ENCODE peak calls at places on chromosome 19, in six cellular contexts. S, K, P, O, J and E are unnamed samples.

GRCh38 chr19:13995017-13995728 is 10.9 kb downstream of the RFX1 start:
- DNase-seq in S (no peak), K (no peak), P (no peak), O (no peak), J (no peak), E (no peak)

GRCh38 chr19:46812898-46813569 is 24.6 kb upstream of the SLC1A5 start:
- DNase-seq in S (no peak), K (peak), P (peak), O (no peak), J (peak), E (no peak)

GRCh38 chr19:18915639-18916038 is 3.5 kb downstream of the COPE start:
- DNase-seq in S (no peak), K (no peak), P (peak), O (no peak), J (no peak), E (no peak)

GRCh38 chr19:43778651-43779050 is 2.1 kb downstream of the KCNN4 start:
- DNase-seq in S (no peak), K (no peak), P (no peak), O (no peak), J (no peak), E (no peak)

GRCh38 chr19:10230155-10230903 is 802 bp downstream of the S1PR2 start:
- DNase-seq in S (no peak), K (peak), P (no peak), O (peak), J (peak), E (no peak)

GRCh38 chr19:595326-596262 is 5.9 kb downstream of the HCN2 start:
- DNase-seq in S (no peak), K (no peak), P (no peak), O (no peak), J (no peak), E (no peak)

GRCh38 chr19:51070334-51070886 is 5.5 kb upstream of the KLK13 start:
- DNase-seq in S (no peak), K (no peak), P (no peak), O (peak), J (no peak), E (no peak)

GRCh38 chr19:15200575-15201364 is at the start of gene NOTCH3:
- DNase-seq in S (no peak), K (peak), P (no peak), O (no peak), J (no peak), E (no peak)

GRCh38 chr19:14434157-14434501 is 1.0 kb downstream of the PKN1 start:
- DNase-seq in S (no peak), K (no peak), P (no peak), O (no peak), J (no peak), E (no peak)

GRCh38 chr19:34639491-34640085 is 37.4 kb downstream of the SCGB2B2 start:
- DNase-seq in S (peak), K (peak), P (peak), O (no peak), J (no peak), E (peak)

GRCh38 chr19:16091546-16092475 is 15.5 kb downstream of the TPM4 start:
- DNase-seq in S (no peak), K (no peak), P (no peak), O (no peak), J (no peak), E (no peak)

GRCh38 chr19:36627057-36627456 is 21.9 kb downstream of the ZNF382 start:
- DNase-seq in S (no peak), K (no peak), P (no peak), O (no peak), J (no peak), E (no peak)

GRCh38 chr19:9881720-9882119 is 46.6 kb downstream of the PIN1 start:
- DNase-seq in S (no peak), K (no peak), P (no peak), O (no peak), J (no peak), E (no peak)

GRCh38 chr19:58538257-58539168 is 5.4 kb upstream of the TRIM28 start:
- DNase-seq in S (no peak), K (no peak), P (no peak), O (peak), J (peak), E (no peak)

GRCh38 chr19:18772620-18773587 is 18.2 kb downstream of the COMP start:
- DNase-seq in S (no peak), K (no peak), P (no peak), O (no peak), J (no peak), E (peak)

GRCh38 chr19:3857449-3858003 is 11.3 kb downstream of the ZFR2 start:
- DNase-seq in S (no peak), K (no peak), P (no peak), O (no peak), J (no peak), E (peak)

GRCh38 chr19:34676697-34677385 is at the start of gene SCGB2B2:
- DNase-seq in S (no peak), K (no peak), P (no peak), O (no peak), J (peak), E (peak)

GRCh38 chr19:35271546-35271945 is 2.8 kb downstream of the USF2 start:
- DNase-seq in S (no peak), K (no peak), P (no peak), O (no peak), J (no peak), E (no peak)

GRCh38 chr19:35935911-35936737 is at the start of gene LRFN3:
- DNase-seq in S (no peak), K (peak), P (peak), O (peak), J (peak), E (peak)

GRCh38 chr19:6209680-6210079 is 70.1 kb downstream of the MLLT1 start:
- DNase-seq in S (no peak), K (no peak), P (no peak), O (no peak), J (no peak), E (no peak)

GRCh38 chr19:6211632-6212402 is 68.0 kb downstream of the MLLT1 start:
- DNase-seq in S (no peak), K (no peak), P (no peak), O (peak), J (peak), E (no peak)

GRCh38 chr19:6209233-6209632 is 70.5 kb downstream of the MLLT1 start:
- DNase-seq in S (no peak), K (no peak), P (no peak), O (peak), J (no peak), E (no peak)

GRCh38 chr19:6210721-6211600 is 68.8 kb downstream of the MLLT1 start:
- DNase-seq in S (no peak), K (no peak), P (no peak), O (peak), J (peak), E (no peak)

DNA sequence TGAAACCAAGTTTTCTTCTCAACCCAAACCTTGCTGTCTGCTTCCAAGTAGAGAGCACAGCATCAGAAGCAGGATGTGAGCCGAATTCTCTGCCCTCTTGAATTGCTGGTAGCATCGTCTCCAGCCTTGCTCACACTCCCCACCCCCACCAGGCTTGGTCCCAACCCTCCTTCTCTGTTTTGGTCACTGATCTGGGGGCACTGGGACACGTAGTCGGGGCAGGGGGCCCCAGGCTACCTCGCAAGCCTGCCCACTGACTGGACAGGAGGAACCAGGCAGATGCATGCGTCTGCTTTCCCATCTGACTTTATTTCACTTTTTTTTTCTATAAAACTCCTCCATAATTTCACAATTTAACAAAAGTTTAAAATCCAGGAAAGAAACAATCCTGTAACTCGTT is 69.7 kb downstream of the MLLT1 start:
- DNase-seq in S (no peak), K (no peak), P (no peak), O (peak), J (peak), E (no peak)
- TF ChIP-seq CTCF in S (no peak), K (no peak), P (no peak), O (no peak), J (no peak), E (no peak)

DNA sequence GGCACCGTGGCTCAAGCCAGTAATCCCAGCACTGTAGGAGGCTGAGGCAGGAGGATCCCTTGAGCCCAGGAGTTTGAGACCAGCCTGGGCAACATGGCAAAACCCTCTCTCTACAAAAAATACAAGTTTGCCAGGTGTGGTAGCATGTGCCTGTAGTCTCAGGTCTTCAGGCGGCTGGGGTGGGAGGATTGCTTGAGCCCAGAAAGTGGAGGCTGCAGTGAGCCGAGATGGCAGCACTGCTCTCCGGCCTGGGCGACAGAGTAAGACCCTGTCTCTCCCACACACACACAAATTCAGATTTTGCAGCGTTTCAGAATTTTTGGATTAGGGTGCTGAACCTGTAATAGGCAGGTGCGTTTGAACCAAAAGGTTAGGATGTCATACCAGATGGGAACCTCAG is 2.2 kb downstream of the RPS11 start:
- DNase-seq in S (no peak), K (no peak), P (no peak), O (no peak), J (no peak), E (no peak)
- H3K4me3 ChIP-seq in S (no peak), K (peak), P (no peak), O (no peak), J (peak), E (no peak)

DNA sequence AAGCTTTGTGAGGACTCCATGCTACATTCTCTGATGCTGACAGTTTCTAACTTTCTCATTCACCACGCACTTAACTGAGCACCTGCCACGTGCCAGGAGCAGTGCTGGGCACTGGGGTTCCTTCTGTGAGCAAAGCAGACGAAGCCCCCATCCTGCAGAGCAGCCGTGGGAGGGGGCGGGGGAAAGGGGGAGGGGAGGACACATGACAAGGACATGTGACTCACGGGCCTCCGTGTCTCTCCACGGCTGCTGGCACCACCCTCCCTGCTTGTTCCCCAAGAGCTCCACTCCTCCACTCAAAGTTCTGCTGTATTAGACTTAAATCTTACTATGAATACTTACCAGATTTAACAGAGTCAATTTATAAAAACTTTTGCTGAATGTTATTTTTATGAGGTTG is 55.5 kb downstream of the SLC7A9 start:
- DNase-seq in S (no peak), K (no peak), P (no peak), O (no peak), J (no peak), E (no peak)
- TF ChIP-seq CTCF in S (no peak), K (no peak), P (no peak), O (no peak), J (no peak), E (no peak)

GRCh38 chr19:42422092-42422575 is 5.1 kb downstream of the LIPE start:
- DNase-seq in S (no peak), K (no peak), P (no peak), O (no peak), J (no peak), E (no peak)
- H3K4me3 ChIP-seq in S (peak), K (no peak), P (no peak), O (no peak), J (peak), E (no peak)

DNA sequence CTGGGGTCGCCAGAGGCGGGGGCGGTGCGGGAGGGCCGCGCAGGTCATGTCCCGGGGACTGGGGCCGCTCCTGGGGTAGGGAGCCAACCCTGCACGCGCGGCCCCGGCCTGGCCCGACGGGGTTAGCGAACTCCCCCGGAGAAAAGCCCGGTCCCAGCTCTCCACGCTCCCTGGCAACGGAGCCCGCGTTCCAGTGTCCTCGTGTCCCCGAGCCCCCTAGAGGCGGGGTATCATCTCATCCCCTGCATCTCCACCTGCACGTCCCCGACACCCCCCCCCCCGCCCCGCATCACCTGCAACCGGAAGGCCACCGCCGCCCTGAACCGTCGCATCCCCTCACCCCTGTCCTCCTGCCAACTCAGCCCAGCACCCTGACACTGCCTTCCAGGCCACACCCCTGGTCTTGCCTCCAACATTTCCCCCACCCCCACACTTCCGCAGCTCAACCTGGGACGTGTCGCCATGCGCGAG is 2.7 kb downstream of the WDR88 start:
- DNase-seq in S (no peak), K (peak), P (no peak), O (no peak), J (no peak), E (no peak)
- TF ChIP-seq CTCF in S (no peak), K (no peak), P (no peak), O (no peak), J (no peak), E (no peak)

GRCh38 chr19:2495130-2495641 is 19.3 kb downstream of the GADD45B start:
- DNase-seq in S (no peak), K (no peak), P (no peak), O (peak), J (peak), E (peak)

GRCh38 chr19:2495651-2496316 is 19.9 kb downstream of the GADD45B start:
- DNase-seq in S (no peak), K (no peak), P (no peak), O (no peak), J (no peak), E (no peak)

GRCh38 chr19:2492870-2493269 is 16.9 kb downstream of the GADD45B start:
- DNase-seq in S (no peak), K (no peak), P (no peak), O (no peak), J (no peak), E (no peak)

GRCh38 chr19:2494447-2495129 is 18.7 kb downstream of the GADD45B start:
- DNase-seq in S (no peak), K (peak), P (no peak), O (peak), J (peak), E (no peak)

DNA sequence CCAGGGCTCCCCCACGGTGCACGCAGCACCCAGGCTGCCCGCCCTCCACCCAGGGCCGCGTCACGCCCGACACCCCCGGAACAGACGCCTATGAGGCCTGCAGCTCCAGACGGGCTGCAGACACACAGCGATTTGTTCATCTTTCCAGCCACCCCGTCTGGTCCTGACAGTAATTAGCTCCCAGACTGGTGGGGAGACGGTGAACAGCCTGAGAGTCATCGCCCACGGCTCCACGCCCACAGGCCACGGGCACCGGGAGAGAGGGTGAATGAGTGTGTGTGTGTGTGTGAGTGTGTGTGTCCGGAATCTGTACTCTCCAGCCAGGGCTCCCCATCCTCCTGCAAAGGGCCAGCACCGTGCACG is 18.1 kb downstream of the GADD45B start:
- DNase-seq in S (no peak), K (no peak), P (no peak), O (no peak), J (no peak), E (no peak)
- H3K4me3 ChIP-seq in S (peak), K (no peak), P (peak), O (no peak), J (peak), E (peak)

GRCh38 chr19:11480927-11481776 is at the start of gene ELAVL3:
- DNase-seq in S (no peak), K (no peak), P (no peak), O (no peak), J (no peak), E (no peak)

GRCh38 chr19:11480081-11480926 is 542 bp downstream of the ELAVL3 start:
- DNase-seq in S (no peak), K (no peak), P (no peak), O (no peak), J (no peak), E (no peak)

GRCh38 chr19:11481777-11482383 is 1.0 kb upstream of the ELAVL3 start:
- DNase-seq in S (peak), K (peak), P (peak), O (peak), J (peak), E (peak)

GRCh38 chr19:11483176-11484111 is 2.6 kb upstream of the ELAVL3 start:
- DNase-seq in S (no peak), K (no peak), P (no peak), O (no peak), J (no peak), E (no peak)

GRCh38 chr19:11482384-11483050 is 1.7 kb upstream of the ELAVL3 start:
- DNase-seq in S (peak), K (peak), P (peak), O (peak), J (peak), E (peak)
- TF ChIP-seq CTCF in S (peak), K (peak), P (peak), O (no peak), J (peak), E (peak)

GRCh38 chr19:23391239-23391638 is 4.0 kb downstream of the ZNF91 start:
- DNase-seq in S (no peak), K (no peak), P (no peak), O (no peak), J (no peak), E (peak)

GRCh38 chr19:23395041-23395721 is at the start of gene ZNF91:
- DNase-seq in S (peak), K (peak), P (peak), O (peak), J (peak), E (peak)

GRCh38 chr19:23393121-23393520 is 2.1 kb downstream of the ZNF91 start:
- DNase-seq in S (no peak), K (no peak), P (no peak), O (no peak), J (no peak), E (no peak)

DNA sequence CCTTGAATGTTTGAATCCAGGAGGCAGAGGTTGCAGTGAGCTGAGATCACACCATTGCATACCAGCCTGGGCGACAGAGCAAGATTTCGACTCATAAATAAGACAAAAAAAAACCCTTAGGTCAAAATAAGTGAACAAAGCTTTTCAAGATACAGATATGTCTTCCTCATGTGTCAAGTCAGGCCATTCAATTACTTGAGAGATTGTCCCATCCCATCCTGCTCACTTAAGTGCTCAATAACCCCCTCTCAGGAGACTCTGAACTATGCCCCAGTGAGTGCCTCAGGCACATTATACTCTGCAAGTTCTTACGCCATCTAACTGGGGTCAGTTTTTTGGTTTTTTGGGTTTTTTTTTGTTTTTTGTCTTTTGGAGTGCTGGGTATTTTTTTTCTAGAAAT is 2.6 kb downstream of the ZNF91 start:
- DNase-seq in S (no peak), K (no peak), P (no peak), O (no peak), J (no peak), E (no peak)
- H3K4me3 ChIP-seq in S (no peak), K (no peak), P (no peak), O (no peak), J (no peak), E (no peak)

GRCh38 chr19:7680606-7681335 is at the start of gene TRAPPC5:
- DNase-seq in S (peak), K (peak), P (peak), O (peak), J (peak), E (no peak)
- TF ChIP-seq CTCF in S (peak), K (peak), P (peak), O (no peak), J (peak), E (peak)